ENCODE peak calls at places on chromosomes 3 and 15, in five cellular contexts. J, Q, O, P and I are unnamed samples.

GRCh38 chr15:86139828-86140227 is 60.2 kb downstream of the AGBL1 start:
- DNase-seq in J (no peak), P (peak), Q (peak), O (no peak), I (no peak)

GRCh38 chr3:116815831-116816588 is 106.4 kb downstream of the TUSC7 start:
- DNase-seq in O (no peak), P (peak), Q (no peak), J (no peak), I (peak)

GRCh38 chr15:69160141-69160975 is at the start of gene GLCE:
- DNase-seq in P (peak), Q (peak), J (peak), O (peak), I (peak)

GRCh38 chr3:133188996-133189395 is 150.8 kb downstream of the TMEM108 start:
- DNase-seq in P (no peak), O (no peak), Q (no peak), J (no peak), I (no peak)

GRCh38 chr15:58043192-58043903 is 22.2 kb downstream of the ALDH1A2 start:
- DNase-seq in P (no peak), O (peak), J (no peak), Q (peak), I (peak)

GRCh38 chr15:88071141-88071540 is 185.4 kb downstream of the NTRK3 start:
- DNase-seq in P (no peak), J (no peak), Q (no peak), O (no peak), I (no peak)

GRCh38 chr3:119295816-119296484 is 1.8 kb downstream of the ARHGAP31 start:
- DNase-seq in J (no peak), O (no peak), P (no peak), Q (no peak), I (no peak)

GRCh38 chr3:32175607-32176197 is 62.8 kb upstream of the CMTM8 start:
- DNase-seq in P (peak), O (peak), Q (peak), J (no peak), I (peak)

GRCh38 chr3:184315506-184315867 is 1.1 kb downstream of the EIF4G1 start:
- DNase-seq in P (no peak), O (no peak), J (no peak), Q (peak), I (no peak)

GRCh38 chr15:84886984-84887299 is 2.5 kb downstream of the SLC28A1 start:
- DNase-seq in J (no peak), P (no peak), O (no peak), Q (no peak), I (no peak)

GRCh38 chr3:60217156-60217911 is 1033.9 kb downstream of the FHIT start:
- DNase-seq in J (no peak), O (no peak), Q (no peak), P (no peak), I (peak)

GRCh38 chr15:31605467-31605931 is 278.9 kb downstream of the KLF13 start:
- DNase-seq in J (no peak), P (peak), O (no peak), Q (no peak), I (peak)

GRCh38 chr15:57079907-57080750 is 161.7 kb downstream of the TCF12 start:
- DNase-seq in Q (no peak), P (no peak), J (no peak), O (no peak), I (no peak)

GRCh38 chr3:127384717-127385539 is 97.1 kb upstream of the PRR20G start:
- DNase-seq in Q (no peak), O (no peak), P (no peak), J (no peak), I (no peak)

GRCh38 chr3:189309400-189309975 is 137.7 kb downstream of the TPRG1 start:
- DNase-seq in P (no peak), Q (no peak), O (no peak), J (no peak), I (no peak)

GRCh38 chr3:184785856-184786255 is 26.1 kb upstream of the VPS8 start:
- DNase-seq in J (no peak), Q (no peak), P (peak), O (no peak), I (no peak)

GRCh38 chr15:85649372-85649771 is 145.4 kb downstream of the KLHL25 start:
- DNase-seq in Q (no peak), O (peak), J (no peak), P (no peak), I (peak)

GRCh38 chr15:60479711-60480110 is 769 bp upstream of the ICE2 start:
- DNase-seq in P (no peak), Q (no peak), J (peak), O (no peak), I (no peak)

GRCh38 chr3:48879994-48880377 is 18.7 kb downstream of the SLC25A20 start:
- DNase-seq in P (no peak), Q (no peak), J (no peak), O (no peak), I (no peak)

GRCh38 chr3:183265713-183266417 is 12.8 kb downstream of the B3GNT5 start:
- DNase-seq in P (no peak), O (peak), Q (no peak), J (no peak), I (peak)

DNA sequence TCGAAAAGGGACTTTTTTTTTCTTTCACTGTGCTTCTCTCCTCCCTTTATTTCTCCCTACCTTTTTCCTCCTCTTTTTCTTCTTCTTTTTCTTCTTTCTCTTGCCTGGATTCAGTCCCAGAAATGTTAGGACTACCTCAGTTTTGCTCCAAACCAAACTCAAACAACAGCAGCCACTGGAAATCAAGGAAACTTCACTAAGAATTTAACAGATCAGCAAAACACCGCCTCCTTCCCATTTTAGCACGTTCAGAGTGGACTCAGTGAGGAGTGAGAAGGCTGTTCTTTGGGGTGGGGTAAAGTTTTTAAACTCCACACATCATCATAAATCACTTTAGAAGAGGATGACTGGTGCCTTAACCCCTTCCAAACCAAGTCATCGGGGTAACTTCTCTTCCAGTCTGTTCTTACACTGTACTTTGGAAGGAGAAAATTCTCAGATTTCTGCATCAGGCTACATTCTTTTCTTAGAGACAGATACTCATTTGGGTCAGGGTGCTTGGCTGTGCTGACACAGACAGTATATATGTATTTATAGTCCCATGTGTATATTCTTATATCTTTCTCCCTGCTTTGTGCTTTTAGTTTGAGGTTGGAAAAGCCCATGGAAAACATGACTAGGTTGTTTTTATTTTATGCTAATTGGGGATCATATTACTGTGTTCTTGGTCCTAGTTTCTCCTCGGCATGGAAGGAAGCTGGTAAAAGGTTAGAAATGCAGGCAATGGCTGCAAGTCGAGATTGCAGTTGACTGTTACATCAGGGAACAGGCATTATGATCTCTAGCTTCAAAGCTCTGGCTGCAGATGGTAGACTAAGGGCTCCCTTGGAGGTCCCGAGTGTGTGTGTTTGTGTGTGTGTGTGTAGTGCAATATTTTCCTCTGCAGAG is at the start of gene CCDC80:
- DNase-seq in J (no peak), Q (no peak), P (no peak), O (no peak), I (peak)
- H3K27ac ChIP-seq in J (no peak), Q (peak), P (peak), O (no peak), I (peak)

GRCh38 chr3:193407156-193407555 is 28.6 kb upstream of the ATP13A5 start:
- DNase-seq in O (no peak), P (no peak), J (no peak), Q (no peak), I (no peak)
- TF ChIP-seq MXI1 in O (no peak), P (no peak), J (no peak), Q (no peak), I (no peak)

DNA sequence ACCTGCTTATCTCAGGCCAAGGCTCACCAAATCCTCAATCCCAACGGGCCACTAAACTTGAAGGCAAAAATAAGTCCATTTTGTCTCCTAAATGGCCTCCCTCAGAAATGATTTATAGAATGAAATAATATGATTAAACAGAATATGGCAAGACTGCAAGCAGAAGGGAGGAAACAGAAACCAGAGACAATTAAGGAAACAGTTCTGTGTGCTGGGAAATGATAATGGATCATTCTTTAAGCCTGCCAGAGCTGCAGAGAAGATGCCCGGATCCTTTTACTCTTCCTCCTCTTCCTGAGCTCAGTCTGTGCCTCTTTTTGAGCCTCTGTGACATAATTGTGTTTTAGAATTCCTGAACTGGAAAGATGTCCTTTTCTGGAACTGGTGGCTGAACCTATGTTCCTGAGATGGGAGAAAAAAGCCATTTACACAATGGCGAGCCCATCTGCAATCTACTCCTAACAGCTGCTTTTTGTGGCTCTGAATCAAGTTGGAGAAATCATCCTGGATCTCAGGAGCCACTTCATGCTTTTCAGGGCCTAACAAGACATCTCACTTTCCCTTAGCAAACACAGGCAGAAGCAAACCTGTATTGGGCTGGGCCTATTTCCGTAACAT is 2.9 kb upstream of the ABHD2 start:
- DNase-seq in Q (no peak), J (no peak), O (no peak), P (peak), I (no peak)
- H2AFZ ChIP-seq in Q (peak), J (no peak), O (peak), P (peak), I (no peak)

GRCh38 chr15:77508541-77509505 is 88.1 kb downstream of the HMG20A start:
- DNase-seq in O (no peak), J (no peak), Q (no peak), P (no peak), I (peak)
- H3K27ac ChIP-seq in O (peak), J (no peak), Q (no peak), P (no peak), I (no peak)

DNA sequence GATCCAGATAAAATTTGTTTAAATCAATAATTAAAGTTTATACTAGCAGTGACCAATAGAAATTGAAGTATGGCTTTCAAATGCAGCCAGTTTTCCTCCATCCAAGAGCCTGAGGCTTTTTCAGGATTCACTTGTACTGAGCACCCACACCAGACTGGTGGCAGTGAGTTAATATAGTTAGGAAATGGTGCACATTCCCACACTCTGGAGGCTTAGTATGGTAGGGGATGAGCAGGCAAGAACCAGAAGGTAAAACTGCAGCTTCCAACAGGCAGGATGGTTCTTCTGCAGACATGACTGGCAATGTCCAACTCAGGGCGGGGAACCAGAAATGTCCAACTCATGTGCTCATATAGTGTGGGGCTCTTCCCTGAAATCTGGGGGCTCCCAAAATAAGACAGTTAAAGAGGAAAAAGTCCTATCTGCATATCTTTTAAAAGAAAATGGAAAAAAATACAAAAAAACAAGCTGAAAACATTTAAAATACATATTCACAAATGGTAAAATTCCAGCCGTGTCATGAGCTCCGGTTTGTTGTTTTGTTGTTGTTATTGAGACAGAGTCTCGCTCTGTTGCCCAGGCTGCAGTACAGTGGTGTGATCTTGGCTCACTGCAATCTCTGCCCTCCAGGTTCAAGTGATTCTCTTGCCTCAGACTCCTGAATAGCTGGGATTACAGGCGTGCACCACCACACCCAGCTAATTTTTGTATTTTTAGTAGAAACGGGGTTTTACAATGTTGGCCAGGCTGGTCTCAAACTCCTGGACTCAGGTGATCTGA is 18.4 kb upstream of the ZNF445 start:
- DNase-seq in J (no peak), Q (no peak), P (no peak), O (no peak), I (no peak)
- TF ChIP-seq MXI1 in J (no peak), Q (no peak), P (no peak), O (no peak), I (no peak)